ENCODE peak calls at places on chromosome 11, in eight cellular contexts. S is sigmoid colon, Z is testis, L is adrenal gland, R is stomach, G is thyroid gland, D is heart left ventricle, T is right lobe of liver. B is an unnamed sample. For H3K36me3, the result is how much of the 10 kb centered on the place peaks cover.

GRCh38 chr11:45901646-45902045 is 5.4 kb downstream of the FREY1 start:
- DNase-seq in S (no peak), Z (no peak), L (no peak), R (no peak), G (no peak), D (no peak), T (no peak), B (no peak)

GRCh38 chr11:1260023-1260501 is 37.2 kb downstream of the MUC5B start:
- DNase-seq in S (no peak), Z (no peak), L (no peak), R (peak), G (peak), D (no peak), T (no peak), B (no peak)

GRCh38 chr11:47056261-47056915 is 119.8 kb downstream of the CSTPP1 start:
- DNase-seq in S (no peak), Z (no peak), L (no peak), R (no peak), G (no peak), D (no peak), T (no peak), B (no peak)

GRCh38 chr11:82906236-82906635 is 4.7 kb downstream of the DDIAS start:
- DNase-seq in S (no peak), Z (no peak), L (no peak), R (no peak), G (no peak), D (no peak), T (no peak), B (no peak)

GRCh38 chr11:81673001-81673400 is 1060.7 kb downstream of the FAM181B start:
- DNase-seq in S (no peak), Z (no peak), L (no peak), R (no peak), G (no peak), D (no peak), T (no peak), B (no peak)

GRCh38 chr11:47359586-47359985 is 7.1 kb upstream of the MYBPC3 start:
- DNase-seq in S (no peak), Z (no peak), L (no peak), R (no peak), G (no peak), D (no peak), T (peak), B (no peak)

GRCh38 chr11:69200331-69201047 is 44.8 kb downstream of the SMIM38 start:
- DNase-seq in S (peak), Z (no peak), L (no peak), R (no peak), G (no peak), D (peak), T (no peak), B (peak)

GRCh38 chr11:26841818-26842457 is 120.1 kb upstream of the SLC5A12 start:
- DNase-seq in S (no peak), Z (no peak), L (no peak), R (no peak), G (no peak), D (no peak), T (no peak), B (no peak)

GRCh38 chr11:118522571-118523072 is 4.7 kb upstream of the TTC36 start:
- DNase-seq in S (no peak), Z (peak), L (no peak), R (no peak), G (peak), D (no peak), T (no peak), B (no peak)

GRCh38 chr11:86676533-86677154 is 4.2 kb upstream of the ME3 start:
- DNase-seq in S (no peak), Z (no peak), L (no peak), R (no peak), G (no peak), D (no peak), T (no peak), B (no peak)
- TF ChIP-seq CTCF in S (peak), Z (no peak), L (peak), R (no peak), G (no peak), D (peak), T (peak), B (no peak)

GRCh38 chr11:57679396-57679795 is 11.5 kb downstream of the ZDHHC5 start:
- DNase-seq in S (no peak), Z (no peak), L (no peak), R (no peak), G (no peak), D (no peak), T (no peak), B (no peak)

GRCh38 chr11:57675176-57675941 is 7.4 kb downstream of the ZDHHC5 start:
- DNase-seq in S (no peak), Z (peak), L (no peak), R (no peak), G (no peak), D (no peak), T (no peak), B (no peak)

GRCh38 chr11:57680552-57680874 is 12.6 kb downstream of the ZDHHC5 start:
- DNase-seq in S (no peak), Z (no peak), L (no peak), R (no peak), G (no peak), D (no peak), T (no peak), B (no peak)

DNA sequence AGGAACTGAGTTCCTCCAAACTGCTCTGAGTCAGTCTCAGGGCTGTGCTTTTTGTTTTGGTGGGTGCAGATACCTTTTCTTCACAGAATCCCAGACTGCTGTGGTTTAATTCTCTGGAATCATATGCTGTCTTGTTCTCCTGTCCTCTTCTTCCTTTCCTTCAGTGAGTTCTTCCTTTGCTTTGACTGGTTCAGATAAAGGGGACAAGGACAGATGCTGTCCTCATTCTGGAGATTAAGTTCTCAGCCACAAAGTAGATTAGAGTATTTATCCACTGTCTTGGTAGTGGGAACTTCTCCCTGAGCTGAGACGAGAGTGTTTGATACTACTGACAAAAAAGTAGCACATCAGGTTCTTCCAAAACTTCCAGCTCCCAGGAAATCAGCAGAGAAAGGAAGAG is 13.3 kb downstream of the ZDHHC5 start:
- DNase-seq in S (no peak), Z (no peak), L (no peak), R (no peak), G (no peak), D (no peak), T (no peak), B (no peak)
- H3K36me3 ChIP-seq in S (half or more), Z (under half), L (under half), R (half or more), G (under half), D (under half), T (under half), B (under half)

GRCh38 chr11:64321533-64321932 is 3.6 kb downstream of the PRDX5 start:
- DNase-seq in S (no peak), Z (no peak), L (no peak), R (peak), G (peak), D (no peak), T (no peak), B (no peak)
- TF ChIP-seq POLR2A in S (no peak), Z (no peak), L (no peak), R (no peak), G (no peak), D (no peak), T (no peak), B (peak)

DNA sequence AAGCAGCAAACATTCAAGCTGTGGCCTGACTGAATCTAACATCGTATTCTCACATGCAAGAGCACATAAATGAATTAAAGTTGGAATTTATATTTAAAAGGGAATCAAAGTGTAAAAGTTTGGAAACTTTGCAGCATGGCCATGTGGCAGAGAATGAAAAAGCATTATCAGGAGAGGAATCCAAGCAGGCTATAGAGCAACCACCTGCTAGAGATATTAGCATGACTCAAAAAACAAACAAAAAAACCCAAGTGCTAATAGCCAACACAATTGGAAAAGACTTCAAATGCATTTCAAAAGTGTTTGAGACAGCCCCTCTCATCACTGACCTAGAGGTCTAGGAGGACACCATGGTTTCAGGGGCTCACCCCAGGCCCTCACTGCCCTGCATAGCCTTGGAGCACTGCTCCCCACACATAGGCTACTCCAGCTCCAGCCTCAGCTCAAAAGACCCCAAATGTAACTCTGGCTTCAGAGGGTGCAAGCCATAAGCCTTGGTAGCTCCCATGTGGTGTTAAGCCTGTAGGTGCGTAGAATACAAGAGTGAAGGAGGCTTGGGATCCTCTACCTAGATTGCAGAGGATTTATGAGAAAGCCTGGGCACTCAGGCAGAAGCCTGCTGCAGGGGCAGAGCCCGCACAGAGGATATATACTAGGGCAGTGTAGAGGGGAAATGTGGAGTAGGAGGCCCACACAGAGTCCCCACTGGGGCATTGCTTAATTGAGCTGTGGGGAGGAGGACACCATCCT is 1.7 kb upstream of the KRTAP5-7 start:
- DNase-seq in S (no peak), Z (no peak), L (no peak), R (no peak), G (no peak), D (no peak), T (no peak), B (no peak)
- TF ChIP-seq CTCF in S (no peak), Z (no peak), L (no peak), R (no peak), G (no peak), D (no peak), T (no peak), B (no peak)

GRCh38 chr11:64016512-64016911 is 19.2 kb upstream of the FLRT1 start:
- DNase-seq in S (no peak), Z (no peak), L (no peak), R (no peak), G (no peak), D (no peak), T (no peak), B (no peak)
- H3K36me3 ChIP-seq in S (under half), Z (under half), L (under half), R (under half), G (under half), D (under half), T (under half), B (under half)

GRCh38 chr11:74989269-74989655 is 529 bp downstream of the NEU3 start:
- DNase-seq in S (no peak), Z (no peak), L (no peak), R (no peak), G (no peak), D (no peak), T (no peak), B (no peak)

GRCh38 chr11:74990941-74991340 is 2.2 kb downstream of the NEU3 start:
- DNase-seq in S (no peak), Z (no peak), L (no peak), R (no peak), G (no peak), D (no peak), T (no peak), B (no peak)

GRCh38 chr11:74984730-74985129 is 4.0 kb upstream of the NEU3 start:
- DNase-seq in S (no peak), Z (no peak), L (no peak), R (no peak), G (no peak), D (no peak), T (no peak), B (no peak)

GRCh38 chr11:74992852-74993251 is 4.1 kb downstream of the NEU3 start:
- DNase-seq in S (no peak), Z (no peak), L (no peak), R (no peak), G (no peak), D (no peak), T (no peak), B (no peak)

GRCh38 chr11:74988541-74989268 is at the start of gene NEU3:
- DNase-seq in S (peak), Z (peak), L (peak), R (peak), G (peak), D (peak), T (peak), B (peak)
- TF ChIP-seq POLR2A in S (no peak), Z (no peak), L (no peak), R (no peak), G (no peak), D (no peak), T (peak), B (peak)

DNA sequence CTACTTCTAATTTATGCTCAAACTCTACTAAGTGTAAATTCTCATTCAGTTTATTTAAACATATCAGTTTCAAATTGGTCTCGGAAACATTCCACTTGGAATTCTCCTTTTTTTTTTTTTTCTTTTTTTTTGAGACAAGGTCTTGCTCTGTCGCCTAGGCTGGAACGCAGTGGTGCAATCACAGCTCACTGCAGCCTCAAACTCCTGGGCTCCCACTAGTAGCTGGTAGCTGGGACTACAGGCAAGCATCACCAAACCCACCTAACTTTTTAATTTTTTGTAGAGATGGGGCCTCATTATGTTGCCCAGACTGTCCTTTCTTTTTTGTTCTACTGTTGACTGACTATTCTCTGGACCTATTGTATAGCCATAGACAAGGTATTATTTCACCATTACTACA is 33.3 kb upstream of the CCDC81 start:
- DNase-seq in S (no peak), Z (no peak), L (no peak), R (no peak), G (peak), D (no peak), T (no peak), B (no peak)
- TF ChIP-seq CTCF in S (no peak), Z (no peak), L (no peak), R (no peak), G (no peak), D (no peak), T (no peak), B (no peak)

DNA sequence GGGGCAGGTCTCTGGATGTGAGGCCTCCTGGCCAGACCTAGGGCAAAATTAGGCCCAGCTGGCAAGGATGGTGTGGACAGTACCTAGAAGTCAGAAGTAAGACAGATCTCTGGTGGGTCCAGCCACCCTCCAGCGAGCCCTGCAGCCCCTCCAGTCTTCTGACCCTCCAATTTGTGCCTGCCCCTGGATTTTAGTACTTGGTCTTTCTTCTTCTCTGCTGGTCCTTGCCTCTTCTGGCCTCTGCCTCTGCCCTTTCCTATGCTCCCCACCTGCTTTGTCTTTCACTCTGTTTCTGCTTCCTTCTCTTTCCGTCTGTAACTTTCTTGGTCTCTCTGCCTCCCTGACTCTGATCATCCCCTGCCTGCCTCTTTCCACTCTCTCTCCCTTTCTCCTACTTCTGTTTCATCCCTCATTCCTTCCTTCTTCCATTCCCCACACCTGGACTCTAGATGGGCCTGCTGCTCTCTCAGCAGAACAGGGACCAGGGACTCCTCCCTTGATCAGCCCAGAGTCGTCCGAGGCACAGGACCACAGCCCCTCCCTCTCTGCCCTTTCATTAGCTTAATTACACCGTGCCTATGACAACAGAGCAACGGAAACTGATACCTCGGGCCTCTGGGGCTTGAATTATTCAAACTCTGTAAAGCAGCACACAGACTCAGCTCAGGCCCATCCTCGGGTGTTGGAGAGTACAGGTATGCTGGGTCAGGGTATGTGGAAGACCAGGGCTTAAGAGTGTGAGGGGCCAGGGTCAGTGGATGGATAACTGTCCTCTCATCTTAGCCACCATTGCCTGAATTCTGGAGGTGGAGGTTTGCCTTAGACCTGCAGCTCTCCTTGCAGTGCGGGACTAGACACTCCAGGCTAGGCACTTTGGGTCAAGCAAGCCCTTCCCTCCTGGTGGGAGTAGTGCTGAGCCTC is at the start of gene CHRNA10:
- DNase-seq in S (no peak), Z (no peak), L (no peak), R (no peak), G (no peak), D (no peak), T (no peak), B (no peak)
- H3K36me3 ChIP-seq in S (half or more), Z (under half), L (under half), R (half or more), G (under half), D (under half), T (under half), B (under half)

GRCh38 chr11:33775064-33775807 is 916 bp upstream of the FBXO3 start:
- DNase-seq in S (no peak), Z (no peak), L (no peak), R (no peak), G (no peak), D (no peak), T (no peak), B (no peak)

GRCh38 chr11:33775832-33776231 is 1.5 kb upstream of the FBXO3 start:
- DNase-seq in S (no peak), Z (no peak), L (no peak), R (no peak), G (no peak), D (no peak), T (no peak), B (no peak)

GRCh38 chr11:33773399-33774355 is 643 bp downstream of the FBXO3 start:
- DNase-seq in S (peak), Z (peak), L (no peak), R (no peak), G (no peak), D (no peak), T (no peak), B (no peak)

GRCh38 chr11:33772300-33772699 is 2.0 kb downstream of the FBXO3 start:
- DNase-seq in S (no peak), Z (no peak), L (peak), R (no peak), G (no peak), D (no peak), T (no peak), B (peak)

GRCh38 chr11:33774356-33775063 is at the start of gene FBXO3:
- DNase-seq in S (peak), Z (peak), L (peak), R (peak), G (peak), D (peak), T (peak), B (peak)
- TF ChIP-seq POLR2A in S (no peak), Z (no peak), L (no peak), R (no peak), G (no peak), D (no peak), T (peak), B (peak)

B was measured in body of pancreas.